ENCODE peak calls at places on chromosome 13, in four cellular contexts. Y, J, R and O are unnamed samples. For H3K9me3, the result is how much of the 10 kb centered on the place peaks cover.

GRCh38 chr13:110226051-110226562 is 80.8 kb downstream of the COL4A1 start:
- DNase-seq in Y (no peak), J (no peak), R (no peak), O (no peak)

GRCh38 chr13:80469841-80470378 is 129.0 kb upstream of the SPRY2 start:
- DNase-seq in Y (no peak), J (peak), R (peak), O (peak)

GRCh38 chr13:36518707-36519106 is 86.4 kb downstream of the CCNA1 start:
- DNase-seq in Y (no peak), J (no peak), R (no peak), O (no peak)

GRCh38 chr13:113273856-113274590 is 23.0 kb upstream of the LAMP1 start:
- DNase-seq in Y (no peak), J (no peak), R (no peak), O (no peak)

GRCh38 chr13:110456550-110456949 is 105.0 kb downstream of the RAB20 start:
- DNase-seq in Y (no peak), J (no peak), R (no peak), O (no peak)

GRCh38 chr13:34310539-34310938 is 492.6 kb downstream of the RFC3 start:
- DNase-seq in Y (no peak), J (no peak), R (no peak), O (no peak)

GRCh38 chr13:92896842-92897241 is 329.8 kb upstream of the GPC6 start:
- DNase-seq in Y (no peak), J (no peak), R (no peak), O (no peak)

GRCh38 chr13:32267836-32268439 is 47.2 kb downstream of the ZAR1L start:
- DNase-seq in Y (no peak), J (no peak), R (no peak), O (no peak)

GRCh38 chr13:72304121-72304745 is 423.2 kb downstream of the MZT1 start:
- DNase-seq in Y (no peak), J (no peak), R (no peak), O (no peak)

GRCh38 chr13:21079761-21080730 is 18.7 kb upstream of the LATS2 start:
- DNase-seq in Y (no peak), J (no peak), R (no peak), O (peak)

GRCh38 chr13:87671824-87672603 is 843 bp downstream of the SLITRK5 start:
- DNase-seq in Y (no peak), J (no peak), R (no peak), O (no peak)

GRCh38 chr13:109208522-109208921 is 577.9 kb downstream of the IRS2 start:
- DNase-seq in Y (no peak), J (no peak), R (no peak), O (no peak)

GRCh38 chr13:76764916-76765315 is 121.3 kb downstream of the KCTD12 start:
- DNase-seq in Y (no peak), J (no peak), R (no peak), O (no peak)

GRCh38 chr13:106566682-106567420 is 1.1 kb downstream of the ARGLU1 start:
- DNase-seq in Y (peak), J (peak), R (peak), O (peak)

GRCh38 chr13:79491715-79492114 is 10.8 kb downstream of the NDFIP2 start:
- DNase-seq in Y (no peak), J (no peak), R (no peak), O (no peak)

GRCh38 chr13:98441056-98441676 is 135.7 kb downstream of the STK24 start:
- DNase-seq in Y (no peak), J (no peak), R (no peak), O (no peak)

GRCh38 chr13:42753697-42754096 is 27.7 kb upstream of the FAM216B start:
- DNase-seq in Y (no peak), J (no peak), R (no peak), O (no peak)

DNA sequence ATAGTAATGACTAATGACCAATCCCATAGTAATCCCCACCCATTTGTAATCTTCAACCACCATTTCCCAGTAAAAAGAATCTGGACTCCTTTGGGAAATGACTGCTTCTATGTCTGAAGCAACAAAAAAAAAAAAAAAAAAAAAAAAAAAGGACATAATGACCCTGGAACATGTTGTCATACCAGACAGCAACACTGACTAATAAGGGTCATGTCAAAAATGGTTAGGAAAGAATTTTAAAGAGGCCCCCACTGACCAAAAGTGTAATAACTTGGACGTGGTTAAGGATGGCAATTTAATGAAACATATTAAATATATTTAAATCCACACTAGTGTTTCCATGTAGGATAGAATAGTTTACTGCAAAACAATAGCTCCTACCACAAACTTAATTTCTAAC is 88.2 kb downstream of the TUBA3C start:
- DNase-seq in Y (no peak), J (no peak), R (no peak), O (no peak)
- H3K9me3 ChIP-seq in Y (under half), J (under half), R (under half), O (under half)

DNA sequence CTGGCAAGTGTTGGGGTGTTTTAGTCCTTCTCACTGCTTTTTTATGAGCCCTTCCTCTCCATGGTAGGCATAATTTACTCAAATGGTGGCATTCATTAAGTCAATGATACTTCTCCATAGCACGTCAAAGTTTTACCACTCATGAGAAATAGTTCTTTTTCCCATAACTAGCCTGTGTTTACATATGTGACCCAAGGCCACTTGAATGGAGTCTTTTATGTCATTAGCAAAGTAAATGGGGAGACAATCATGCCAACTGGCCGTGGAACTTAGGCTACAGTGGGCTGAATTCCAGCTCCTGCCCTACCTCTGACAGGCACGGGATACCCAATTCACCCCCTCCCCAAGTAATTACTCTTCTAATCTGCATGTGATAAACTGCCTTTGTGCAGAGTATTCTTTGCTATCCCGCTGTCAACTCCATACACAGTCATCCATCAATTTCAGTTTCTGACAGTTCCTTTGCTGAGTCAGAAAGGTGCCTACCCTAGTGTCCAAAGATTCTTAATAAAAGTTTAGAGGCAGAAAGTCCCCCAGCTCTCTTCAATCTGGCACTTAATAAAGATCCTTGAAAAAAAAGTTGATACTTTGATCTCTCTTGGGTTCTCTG is 16.9 kb downstream of the PROSER1 start:
- DNase-seq in Y (no peak), J (no peak), R (no peak), O (no peak)
- H3K9me3 ChIP-seq in Y (under half), J (under half), R (under half), O (under half)

GRCh38 chr13:27928353-27928804 is 8.6 kb downstream of the PDX1 start:
- DNase-seq in Y (no peak), J (no peak), R (no peak), O (no peak)
- H3K9me3 ChIP-seq in Y (under half), J (under half), R (under half), O (under half)

DNA sequence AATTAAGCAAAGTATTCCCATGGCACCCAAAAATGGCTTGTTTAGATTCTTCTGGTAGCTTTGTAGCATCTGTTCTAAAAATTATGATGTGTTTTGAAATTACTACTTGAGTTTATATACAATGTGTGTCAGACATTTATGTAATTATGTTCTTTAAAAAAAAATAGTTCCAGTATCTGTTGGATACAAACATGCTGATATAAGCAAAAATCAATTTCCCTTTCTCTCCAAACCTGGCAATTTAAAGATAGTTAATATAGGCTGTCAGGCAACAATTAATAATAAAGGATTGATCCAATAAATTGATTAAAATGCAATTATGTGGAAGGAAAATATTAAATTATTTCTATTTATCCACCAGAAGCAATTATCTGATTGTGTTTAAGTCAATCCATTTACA is 41.7 kb downstream of the OXGR1 start:
- DNase-seq in Y (no peak), J (no peak), R (no peak), O (no peak)
- H3K9me3 ChIP-seq in Y (under half), J (under half), R (under half), O (under half)

GRCh38 chr13:48068952-48069351 is 26.0 kb downstream of the MED4 start:
- DNase-seq in Y (no peak), J (no peak), R (no peak), O (no peak)

GRCh38 chr13:48068036-48068435 is 26.9 kb downstream of the MED4 start:
- DNase-seq in Y (no peak), J (no peak), R (no peak), O (no peak)

GRCh38 chr13:48070942-48071341 is 24.0 kb downstream of the MED4 start:
- DNase-seq in Y (no peak), J (no peak), R (no peak), O (no peak)

GRCh38 chr13:48072304-48072703 is 22.6 kb downstream of the MED4 start:
- DNase-seq in Y (no peak), J (no peak), R (no peak), O (no peak)

GRCh38 chr13:48069573-48069972 is 25.3 kb downstream of the MED4 start:
- DNase-seq in Y (no peak), J (no peak), R (no peak), O (no peak)
- H3K9me3 ChIP-seq in Y (under half), J (half or more), R (under half), O (under half)

GRCh38 chr13:50539791-50540530 is 303.5 kb downstream of the DLEU7 start:
- DNase-seq in Y (no peak), J (no peak), R (no peak), O (no peak)

GRCh38 chr13:50535050-50535449 is 308.4 kb downstream of the DLEU7 start:
- DNase-seq in Y (no peak), J (no peak), R (no peak), O (no peak)

GRCh38 chr13:50531917-50532899 is 311.3 kb downstream of the DLEU7 start:
- DNase-seq in Y (no peak), J (no peak), R (no peak), O (no peak)

DNA sequence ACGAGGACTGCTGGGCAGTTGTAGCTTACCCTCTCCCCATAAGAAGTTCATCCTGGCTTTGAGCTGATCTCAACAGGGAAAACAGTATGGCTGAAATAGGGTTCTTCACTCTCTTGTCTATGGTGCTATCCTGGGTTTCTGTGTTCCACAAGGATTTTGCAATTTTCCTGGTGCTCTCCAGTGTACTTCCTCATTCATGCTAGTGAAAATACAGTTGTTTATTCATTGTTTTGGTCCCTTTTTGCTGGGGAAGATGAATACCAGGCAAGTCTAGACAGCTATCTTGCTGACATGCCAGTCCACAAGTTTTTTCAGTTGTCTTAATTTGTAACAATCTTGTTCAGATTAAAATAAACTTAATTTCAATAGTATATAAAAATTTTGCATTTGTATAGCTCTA is 306.5 kb downstream of the DLEU7 start:
- DNase-seq in Y (no peak), J (no peak), R (no peak), O (no peak)
- H3K9me3 ChIP-seq in Y (under half), J (under half), R (under half), O (under half)

DNA sequence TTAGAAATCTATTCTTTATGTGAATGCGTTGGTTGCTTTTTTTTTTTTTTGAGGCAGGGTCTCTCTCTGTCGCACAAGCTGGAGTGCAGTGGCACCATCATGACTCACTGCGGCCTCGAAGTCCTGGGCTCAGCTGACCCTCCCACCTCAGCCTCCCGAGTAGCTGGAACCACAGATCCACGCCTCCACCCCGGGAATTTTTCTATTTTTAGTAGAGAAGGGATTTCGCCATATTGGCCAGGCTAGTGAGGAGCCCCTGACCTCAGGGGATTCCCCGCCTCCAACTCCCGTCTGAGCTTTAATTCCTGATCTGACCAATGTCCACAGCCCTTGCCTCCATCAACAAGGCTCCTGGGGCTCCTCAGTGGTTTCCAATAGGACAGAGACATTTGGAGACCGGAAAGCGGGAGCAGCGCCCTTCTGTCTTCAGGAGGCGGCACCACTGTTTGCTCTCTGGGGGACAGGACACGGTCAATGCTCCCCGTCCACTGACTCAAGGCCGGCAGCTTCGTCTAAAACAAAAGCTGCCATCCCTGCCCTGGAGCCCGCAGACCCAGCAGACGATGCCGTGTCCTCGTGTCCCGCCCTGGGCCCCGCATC is 503 bp downstream of the TUBA3C start:
- DNase-seq in Y (no peak), J (no peak), R (no peak), O (no peak)
- H3K9me3 ChIP-seq in Y (under half), J (under half), R (under half), O (under half)